ENCODE peak calls at places on chromosomes 16 and 17, in six cellular contexts. W is HCT116; R is transverse colon; H is lower lobe of right lung; Z is brain microvascular endothelial cell; A is CD4-positive, alpha-beta T cell. U is an unnamed sample.

GRCh38 chr16:85983064-85983463 is 84.1 kb downstream of the IRF8 start:
- DNase-seq in W (no peak), A (no peak), R (no peak), H (no peak), Z (no peak), U (no peak)

GRCh38 chr17:49316889-49317288 is 45.2 kb downstream of the ZNF652 start:
- DNase-seq in R (no peak), H (no peak), W (no peak), A (no peak), Z (no peak), U (no peak)

GRCh38 chr16:70579648-70580630 is 56.3 kb downstream of the SF3B3 start:
- DNase-seq in H (no peak), W (no peak), Z (no peak), R (peak; percentile 51), A (no peak), U (no peak)

GRCh38 chr17:40145476-40145875 is 5.1 kb downstream of the CASC3 start:
- DNase-seq in Z (no peak), A (no peak), W (no peak), H (no peak), R (no peak), U (no peak)

GRCh38 chr17:14525551-14526455 is 224.9 kb downstream of the HS3ST3B1 start:
- DNase-seq in R (no peak), A (no peak), H (no peak), W (no peak), Z (no peak), U (no peak)

GRCh38 chr17:43532581-43532980 is 13.6 kb downstream of the ETV4 start:
- DNase-seq in A (no peak), Z (no peak), W (no peak), R (peak; percentile 78), H (no peak), U (no peak)

GRCh38 chr17:77783991-77784820 is 174.3 kb upstream of the TNRC6C start:
- DNase-seq in W (no peak), Z (no peak), A (peak; percentile 60), R (no peak), H (no peak), U (no peak)

GRCh38 chr17:79835953-79836951 is 3.0 kb downstream of the CBX4 start:
- DNase-seq in A (no peak), W (peak; percentile 42), H (peak; percentile 84), R (peak; percentile 87), Z (no peak), U (peak; percentile 69)

GRCh38 chr16:57616241-57616640 is 12.2 kb upstream of the ADGRG1 start:
- DNase-seq in Z (no peak), H (no peak), R (no peak), W (no peak), A (no peak), U (no peak)

GRCh38 chr16:22265351-22265750 is 31.9 kb upstream of the POLR3E start:
- DNase-seq in R (no peak), Z (no peak), A (no peak), H (no peak), W (no peak), U (no peak)

GRCh38 chr16:6482861-6483530 is 849.6 kb upstream of the RBFOX1 start:
- DNase-seq in H (no peak), A (no peak), Z (no peak), R (no peak), W (no peak), U (no peak)

GRCh38 chr16:64977211-64977920 is 144.5 kb downstream of the CDH11 start:
- DNase-seq in A (no peak), W (no peak), H (no peak), R (no peak), Z (no peak), U (no peak)

GRCh38 chr17:50214986-50215730 is 13.7 kb upstream of the COL1A1 start:
- DNase-seq in H (no peak), R (no peak), A (no peak), W (no peak), Z (no peak), U (no peak)

GRCh38 chr16:2753523-2754020 is 1.1 kb downstream of the SRRM2 start:
- DNase-seq in H (peak; percentile 27), W (no peak), Z (no peak), A (no peak), R (no peak), U (no peak)

GRCh38 chr16:90008708-90009145 is 10.5 kb downstream of the DBNDD1 start:
- DNase-seq in A (peak; percentile 24), Z (no peak), W (no peak), H (no peak), R (peak; percentile 35), U (no peak)

GRCh38 chr17:50364715-50365114 is 8.3 kb downstream of the MRPL27 start:
- DNase-seq in R (no peak), H (no peak), W (no peak), Z (no peak), A (no peak), U (no peak)

GRCh38 chr17:67646472-67646871 is 71.3 kb upstream of the NOL11 start:
- DNase-seq in A (no peak), Z (no peak), W (no peak), H (no peak), R (no peak), U (no peak)

GRCh38 chr17:74442670-74443515 is 11.0 kb downstream of the GPRC5C start:
- DNase-seq in H (peak; percentile 91), Z (no peak), R (peak; percentile 91), A (no peak), W (peak; percentile 89), U (peak; percentile 65)

GRCh38 chr17:2940352-2940751 is 123.1 kb downstream of the OR1D5 start:
- DNase-seq in Z (no peak), W (no peak), A (no peak), H (no peak), R (no peak), U (no peak)

GRCh38 chr17:55037828-55038227 is 69.3 kb downstream of the STXBP4 start:
- DNase-seq in W (no peak), Z (no peak), H (no peak), A (no peak), R (no peak), U (no peak)

GRCh38 chr16:29844575-29845331 is 18.3 kb downstream of the CDIPT start:
- DNase-seq in W (no peak), H (peak; percentile 73), R (no peak), A (no peak), Z (no peak), U (no peak)

GRCh38 chr16:29841631-29842030 is 21.4 kb downstream of the MVP start:
- DNase-seq in W (no peak), Z (no peak), R (no peak), H (no peak), A (no peak), U (no peak)

GRCh38 chr16:29840240-29840639 is 20.0 kb downstream of the MVP start:
- DNase-seq in W (no peak), R (no peak), A (no peak), H (no peak), Z (no peak), U (no peak)

GRCh38 chr16:29843942-29844341 is 19.1 kb downstream of the CDIPT start:
- DNase-seq in Z (no peak), W (no peak), H (no peak), A (no peak), R (no peak), U (no peak)

DNA sequence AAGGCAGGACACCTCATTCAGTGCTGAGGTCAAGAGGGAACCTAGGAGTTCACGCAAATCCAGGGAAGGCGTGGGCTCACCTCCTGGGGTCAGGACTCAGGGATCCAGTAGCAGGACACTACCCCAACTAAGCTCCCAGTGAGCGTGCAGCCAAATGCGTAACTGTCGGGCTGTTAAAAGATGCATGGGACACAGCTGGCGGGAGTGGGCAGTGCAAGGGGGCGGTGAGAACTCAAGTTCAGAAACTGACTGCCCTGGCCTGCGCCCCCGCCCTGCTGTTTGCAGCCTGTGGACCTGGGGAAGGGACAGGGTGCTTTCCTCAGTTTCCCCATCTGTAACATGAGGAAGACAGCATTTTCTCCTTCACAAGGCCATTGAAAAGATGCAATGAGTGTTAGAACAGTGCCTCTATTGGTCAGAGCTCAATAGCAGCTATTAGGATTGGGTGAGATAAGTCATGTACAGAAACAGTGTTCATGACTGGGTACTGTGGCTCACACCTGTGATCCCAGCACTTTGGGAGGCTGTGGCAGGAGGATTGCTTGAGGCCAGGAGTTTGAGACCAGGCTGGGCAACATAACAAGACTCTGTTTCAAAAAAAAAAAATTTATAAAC is 20.2 kb downstream of the CDIPT start:
- DNase-seq in R (no peak), Z (no peak), H (no peak), W (no peak), A (no peak), U (no peak)
- TF ChIP-seq CTCF in R (no peak), Z (peak; percentile 9), H (no peak), W (no peak), A (no peak), U (no peak)

GRCh38 chr16:16183562-16183961 is 39.7 kb downstream of the ABCC6 start:
- DNase-seq in H (no peak), W (no peak), Z (no peak), A (no peak), R (no peak), U (no peak)
- TF ChIP-seq CTCF in H (no peak), W (peak; percentile 62), Z (peak; percentile 48), A (no peak), R (no peak), U (peak; percentile 15)

GRCh38 chr16:11712122-11712521 is 30.5 kb downstream of the TXNDC11 start:
- DNase-seq in Z (no peak), W (no peak), A (no peak), R (no peak), H (no peak), U (no peak)

GRCh38 chr16:11716330-11716729 is 26.3 kb downstream of the TXNDC11 start:
- DNase-seq in W (no peak), H (no peak), Z (no peak), R (no peak), A (no peak), U (no peak)

GRCh38 chr16:11711662-11712061 is 31.0 kb downstream of the TXNDC11 start:
- DNase-seq in Z (no peak), R (no peak), W (no peak), A (no peak), H (no peak), U (no peak)

GRCh38 chr16:11717811-11718210 is 24.8 kb downstream of the TXNDC11 start:
- DNase-seq in Z (no peak), R (no peak), A (no peak), H (no peak), W (no peak), U (no peak)

DNA sequence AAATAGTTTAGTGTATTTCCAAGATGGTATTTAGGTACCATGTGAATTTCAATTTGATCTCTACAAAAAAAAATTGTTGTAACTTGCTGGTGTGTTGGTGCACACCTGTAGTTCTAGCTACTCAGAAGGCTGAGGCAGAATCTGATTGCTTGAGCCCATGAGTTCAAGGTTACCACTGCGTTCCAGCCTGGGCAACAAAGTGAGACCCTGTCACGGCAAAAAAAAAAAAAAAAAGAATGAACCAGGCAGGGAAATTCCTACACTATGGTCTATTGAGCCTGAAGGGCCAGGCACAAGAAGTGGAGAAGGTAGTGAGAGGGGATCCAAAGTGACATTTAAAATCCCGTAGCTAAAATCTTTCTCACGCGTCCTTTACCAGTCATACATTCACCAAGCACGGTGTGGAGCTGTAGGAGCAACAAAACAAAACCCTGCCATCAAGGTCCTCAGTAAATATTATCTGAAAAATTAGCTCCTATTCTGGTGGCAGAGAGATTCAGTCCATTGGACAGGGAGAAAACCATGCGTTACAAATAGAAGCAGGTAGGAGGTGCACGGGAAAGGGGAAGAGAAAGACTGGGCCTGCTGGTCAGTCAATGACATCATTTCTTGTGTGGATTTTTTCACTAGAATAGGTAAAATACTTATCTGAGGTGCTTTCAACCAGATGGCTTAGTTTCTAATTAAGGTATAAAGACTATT is 27.3 kb downstream of the TXNDC11 start:
- DNase-seq in W (no peak), R (no peak), Z (no peak), A (no peak), H (no peak), U (no peak)
- TF ChIP-seq CTCF in W (no peak), R (no peak), Z (no peak), A (no peak), H (no peak), U (no peak)

GRCh38 chr17:64016248-64016784 is 4.1 kb downstream of the ICAM2 start:
- DNase-seq in A (no peak), H (no peak), W (no peak), R (no peak), Z (no peak), U (no peak)
- TF ChIP-seq CTCF in A (no peak), H (no peak), W (peak; percentile 34), R (no peak), Z (peak; percentile 29), U (no peak)